ENCODE peak calls at places on chromosome 7, in six cellular contexts. M, C, E, H, Q and Z are unnamed samples.

GRCh38 chr7:42096681-42097637 is 140.1 kb downstream of the GLI3 start:
- DNase-seq in Q (no peak), E (peak), H (peak), M (no peak), C (peak), Z (no peak)

GRCh38 chr7:92723978-92724377 is 112.4 kb downstream of the CDK6 start:
- DNase-seq in H (no peak), M (no peak), Q (no peak), C (no peak), E (no peak), Z (no peak)

GRCh38 chr7:79182283-79182682 is 271.2 kb downstream of the MAGI2 start:
- DNase-seq in H (no peak), M (no peak), E (no peak), C (no peak), Q (no peak), Z (no peak)

GRCh38 chr7:47447621-47448349 is 134.1 kb downstream of the TNS3 start:
- DNase-seq in H (no peak), E (no peak), C (no peak), Q (no peak), M (no peak), Z (no peak)

GRCh38 chr7:102085223-102085772 is 201.4 kb upstream of the SH2B2 start:
- DNase-seq in C (no peak), H (no peak), E (no peak), M (no peak), Q (no peak), Z (no peak)

GRCh38 chr7:95886501-95887090 is 114.2 kb downstream of the DYNC1I1 start:
- DNase-seq in C (no peak), E (no peak), Q (peak), M (no peak), H (no peak), Z (no peak)

GRCh38 chr7:28130277-28130676 is 50.3 kb downstream of the JAZF1 start:
- DNase-seq in M (no peak), H (no peak), C (no peak), Q (no peak), E (no peak), Z (no peak)

GRCh38 chr7:199465-200249 is 7.3 kb downstream of the FAM20C start:
- DNase-seq in M (no peak), H (no peak), Q (no peak), E (no peak), C (no peak), Z (no peak)

GRCh38 chr7:158655507-158655906 is 49.1 kb downstream of the NCAPG2 start:
- DNase-seq in M (no peak), Q (no peak), H (no peak), E (no peak), C (no peak), Z (no peak)
- H3K4me3 ChIP-seq in M (no peak), Q (no peak), H (no peak), E (no peak), C (no peak), Z (no peak)

GRCh38 chr7:43629857-43630256 is 46.9 kb downstream of the STK17A start:
- DNase-seq in H (no peak), M (no peak), Q (no peak), C (no peak), E (no peak), Z (no peak)

GRCh38 chr7:43628431-43628830 is 45.5 kb downstream of the STK17A start:
- DNase-seq in Q (no peak), M (no peak), C (no peak), E (no peak), H (no peak), Z (no peak)

GRCh38 chr7:43625453-43625852 is 42.5 kb downstream of the STK17A start:
- DNase-seq in M (no peak), C (no peak), E (no peak), Q (no peak), H (no peak), Z (no peak)

GRCh38 chr7:43625977-43626376 is 43.1 kb downstream of the STK17A start:
- DNase-seq in Q (no peak), M (no peak), C (no peak), E (no peak), H (no peak), Z (no peak)

DNA sequence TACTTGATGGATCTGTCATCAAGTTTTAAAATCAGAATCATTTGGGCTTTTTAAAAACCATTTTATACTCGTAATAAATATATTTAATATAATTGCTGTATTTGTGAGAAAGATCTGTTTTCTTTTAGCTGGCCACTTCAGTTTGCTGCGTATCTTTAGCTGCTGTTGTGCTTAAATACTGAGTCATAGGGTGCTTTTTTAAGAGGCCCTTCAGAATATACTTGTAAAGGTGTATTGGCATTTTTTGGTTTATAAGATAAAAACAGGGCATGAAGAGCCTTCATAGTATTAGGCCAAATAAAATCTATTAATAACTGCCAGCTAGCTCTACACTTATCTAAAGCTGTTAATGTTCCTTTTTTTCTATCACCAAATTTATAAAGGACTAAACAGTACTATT is 43.8 kb downstream of the STK17A start:
- DNase-seq in M (no peak), H (no peak), E (no peak), C (no peak), Q (no peak), Z (no peak)
- H3K27ac ChIP-seq in M (peak), H (no peak), E (peak), C (peak), Q (no peak), Z (peak)

GRCh38 chr7:149238051-149238450 is 1.4 kb upstream of the ZNF212 start:
- DNase-seq in Q (no peak), E (no peak), H (no peak), M (no peak), C (no peak), Z (no peak)
- H3K4me3 ChIP-seq in Q (no peak), E (no peak), H (no peak), M (no peak), C (no peak), Z (no peak)

GRCh38 chr7:120927454-120928103 is 23.0 kb upstream of the ING3 start:
- DNase-seq in M (no peak), C (no peak), E (no peak), Q (no peak), H (no peak), Z (no peak)

GRCh38 chr7:120926943-120927346 is 23.6 kb upstream of the ING3 start:
- DNase-seq in E (no peak), Q (no peak), H (no peak), C (no peak), M (no peak), Z (no peak)

GRCh38 chr7:120925392-120925791 is 25.2 kb upstream of the ING3 start:
- DNase-seq in E (no peak), C (no peak), M (no peak), H (no peak), Q (no peak), Z (no peak)

GRCh38 chr7:120920588-120920987 is 30.0 kb upstream of the ING3 start:
- DNase-seq in M (no peak), C (no peak), H (no peak), Q (no peak), E (no peak), Z (no peak)

DNA sequence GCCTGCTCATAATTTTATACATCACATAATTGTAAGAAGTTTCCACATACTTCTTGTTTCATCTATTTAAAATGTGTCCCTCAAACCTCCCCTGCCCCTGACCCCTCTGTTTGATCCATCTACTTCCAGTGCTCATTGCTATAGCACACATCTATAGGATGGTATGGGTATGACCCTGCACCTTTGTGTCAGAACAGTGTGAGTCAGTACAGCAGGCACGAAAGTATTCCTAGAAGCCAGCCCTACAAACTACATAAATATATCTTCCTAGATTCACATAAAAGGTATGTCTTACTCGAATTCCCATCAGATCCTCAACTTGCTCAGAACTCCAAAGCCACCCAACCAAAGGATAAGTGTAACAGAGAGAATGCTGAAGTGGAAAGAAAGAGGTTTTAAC is 25.7 kb upstream of the ING3 start:
- DNase-seq in E (no peak), M (no peak), C (no peak), Q (no peak), H (no peak), Z (no peak)
- H3K27ac ChIP-seq in E (no peak), M (no peak), C (no peak), Q (no peak), H (no peak), Z (no peak)

GRCh38 chr7:140983802-140984201 is 30.9 kb downstream of the MRPS33 start:
- DNase-seq in E (no peak), H (no peak), Q (no peak), M (no peak), C (no peak), Z (no peak)
- H3K4me3 ChIP-seq in E (no peak), H (no peak), Q (no peak), M (no peak), C (no peak), Z (no peak)

DNA sequence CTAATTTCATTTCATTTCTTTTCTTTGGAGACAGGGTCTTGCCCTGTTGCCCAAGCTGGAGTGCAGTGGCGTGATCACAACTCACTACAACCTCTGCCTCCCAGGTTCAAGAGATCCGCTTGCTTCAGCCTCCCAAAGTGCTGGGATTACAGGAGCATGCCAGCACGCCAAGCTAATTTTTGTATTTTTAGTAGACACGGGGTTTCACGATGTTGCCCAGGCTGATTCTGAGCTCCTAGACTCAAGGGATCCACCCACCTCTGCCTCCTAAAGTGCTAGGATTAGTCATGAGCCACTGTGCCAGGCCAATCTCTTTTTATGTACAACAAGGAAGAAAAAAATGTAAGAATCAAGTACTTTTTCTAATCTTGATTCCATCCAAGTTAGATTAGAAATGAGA is 10.7 kb upstream of the KMT2E start:
- DNase-seq in E (no peak), Q (no peak), C (no peak), M (no peak), H (no peak), Z (peak)
- H3K27ac ChIP-seq in E (peak), Q (peak), C (peak), M (peak), H (peak), Z (peak)

GRCh38 chr7:112023786-112024185 is 182.4 kb downstream of the DOCK4 start:
- DNase-seq in H (no peak), C (no peak), M (no peak), Q (no peak), E (no peak), Z (no peak)
- H3K4me3 ChIP-seq in H (no peak), C (no peak), M (no peak), Q (no peak), E (no peak), Z (no peak)

DNA sequence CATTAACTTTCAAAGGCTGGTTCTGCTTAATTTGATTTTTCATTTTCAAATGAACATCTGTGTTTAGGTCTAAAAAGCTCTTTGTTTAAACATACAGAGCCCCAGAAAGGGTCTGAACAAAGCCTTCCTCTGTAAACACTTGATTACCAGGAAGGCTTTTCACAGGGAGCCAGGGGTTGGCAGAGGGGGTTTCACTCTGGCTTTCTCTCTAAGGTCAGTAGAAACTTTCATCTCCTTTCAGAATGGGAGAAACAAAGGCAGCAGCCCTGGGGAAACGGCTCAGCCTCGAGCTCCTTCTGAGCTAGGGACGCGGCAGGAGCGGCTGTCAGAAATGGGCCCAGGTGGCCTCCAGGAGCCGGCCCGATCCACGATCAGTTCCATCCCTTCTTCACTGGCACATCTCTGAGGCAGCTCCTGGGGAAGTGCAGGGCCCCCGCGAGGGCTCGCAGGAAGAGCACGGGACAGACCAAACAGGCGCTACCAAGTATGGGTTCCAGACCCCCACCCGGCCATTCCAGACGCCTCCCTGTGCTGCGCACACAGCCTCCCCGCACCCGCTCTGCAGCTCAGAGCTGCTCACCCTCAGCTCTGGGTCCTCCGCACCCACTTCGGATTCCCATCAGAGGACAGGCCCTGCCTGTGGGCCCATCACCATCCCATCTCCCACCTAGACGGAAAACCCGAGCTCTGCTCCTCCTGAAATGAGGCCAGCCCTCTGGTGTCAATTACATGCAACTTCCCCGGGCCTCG is 124.1 kb downstream of the MAD1L1 start:
- DNase-seq in E (no peak), C (no peak), M (no peak), Q (no peak), H (no peak), Z (no peak)
- H3K27ac ChIP-seq in E (no peak), C (no peak), M (no peak), Q (no peak), H (no peak), Z (no peak)

GRCh38 chr7:30136743-30137485 is 2.1 kb downstream of the MTURN start:
- DNase-seq in H (no peak), Q (peak), C (no peak), E (no peak), M (no peak), Z (no peak)
- H3K4me3 ChIP-seq in H (peak), Q (peak), C (peak), E (peak), M (peak), Z (peak)

GRCh38 chr7:43590862-43591550 is 8.1 kb downstream of the STK17A start:
- DNase-seq in H (no peak), Q (no peak), E (no peak), C (no peak), M (no peak), Z (no peak)

GRCh38 chr7:43589728-43590127 is 6.8 kb downstream of the STK17A start:
- DNase-seq in H (no peak), C (no peak), E (no peak), Q (no peak), M (no peak), Z (no peak)

GRCh38 chr7:43593010-43593409 is 10.1 kb downstream of the STK17A start:
- DNase-seq in Q (no peak), C (no peak), M (no peak), H (no peak), E (no peak), Z (no peak)

GRCh38 chr7:43592321-43592720 is 9.4 kb downstream of the STK17A start:
- DNase-seq in E (no peak), H (no peak), M (no peak), C (no peak), Q (no peak), Z (no peak)

GRCh38 chr7:43591551-43592180 is 8.8 kb downstream of the STK17A start:
- DNase-seq in H (no peak), C (no peak), M (no peak), Q (no peak), E (no peak), Z (no peak)
- H3K27ac ChIP-seq in H (no peak), C (peak), M (peak), Q (no peak), E (peak), Z (no peak)